ENCODE peak calls at places on chromosomes 5 and 9, in six cellular contexts. G is cardiac fibroblast, R is NCI-H2081, A is nucleus accumbens, K is T follicular helper cell, P is fibroblast of the aortic adventitia. W is an unnamed sample.
A peak's percentile ranks its signal among the peaks of the same experiment; 100 is the strongest.

GRCh38 chr9:37083654-37084053 is 36.7 kb upstream of the ZCCHC7 start:
- DNase-seq in G (no peak), R (no peak), A (no peak), K (no peak), P (no peak), W (no peak)

GRCh38 chr5:177478711-177479646 is 5.5 kb upstream of the DBN1 start:
- DNase-seq in G (peak; percentile 60), R (no peak), A (no peak), K (no peak), P (peak; percentile 91), W (peak; percentile 64)

GRCh38 chr9:113485761-113486115 is 22.2 kb downstream of the RGS3 start:
- DNase-seq in G (no peak), R (no peak), A (no peak), K (no peak), P (no peak), W (no peak)

GRCh38 chr9:79555474-79555873 is 16.3 kb upstream of the TLE4 start:
- DNase-seq in G (no peak), R (no peak), A (no peak), K (no peak), P (no peak), W (no peak)

GRCh38 chr5:83729389-83729788 is 8.7 kb upstream of the HAPLN1 start:
- DNase-seq in G (no peak), R (no peak), A (no peak), K (no peak), P (no peak), W (no peak)

GRCh38 chr9:116274293-116274692 is 120.7 kb downstream of the PAPPA start:
- DNase-seq in G (peak; percentile 81), R (no peak), A (no peak), K (no peak), P (peak; percentile 75), W (no peak)

GRCh38 chr9:125756499-125756898 is 9.3 kb downstream of the PBX3 start:
- DNase-seq in G (no peak), R (no peak), A (no peak), K (no peak), P (no peak), W (no peak)

GRCh38 chr9:136170291-136170901 is 34.5 kb downstream of the LHX3 start:
- DNase-seq in G (peak; percentile 3), R (no peak), A (peak; percentile 8), K (peak; percentile 38), P (peak; percentile 8), W (no peak)

GRCh38 chr9:97594414-97594921 is 38.7 kb downstream of the TSTD2 start:
- DNase-seq in G (no peak), R (peak; percentile 50), A (no peak), K (no peak), P (no peak), W (peak; percentile 73)

GRCh38 chr5:135377751-135378680 is 21.0 kb downstream of the MACROH2A1 start:
- DNase-seq in G (no peak), R (no peak), A (no peak), K (no peak), P (no peak), W (no peak)

GRCh38 chr5:167626341-167627118 is 664.9 kb upstream of the WWC1 start:
- DNase-seq in G (peak; percentile 36), R (no peak), A (no peak), K (no peak), P (no peak), W (no peak)

GRCh38 chr5:81233080-81233634 is at the start of gene CKMT2:
- DNase-seq in G (peak; percentile 30), R (no peak), A (no peak), K (no peak), P (peak; percentile 24), W (no peak)

W was measured in SHP77.